ENCODE peak calls at places on chromosomes 4 and X, in five cellular contexts. L, H, P, A and S are unnamed samples.

GRCh38 chr4:31655328-31655727 is 935.2 kb downstream of the PCDH7 start:
- DNase-seq in H (no peak), L (no peak), A (no peak), P (no peak), S (no peak)

GRCh38 chr4:141684785-141685184 is 48.4 kb downstream of the IL15 start:
- DNase-seq in P (no peak), A (no peak), L (no peak), H (no peak), S (no peak)

GRCh38 chr4:94744830-94745229 is 12.9 kb upstream of the BMPR1B start:
- DNase-seq in L (no peak), H (no peak), A (no peak), P (no peak), S (no peak)

GRCh38 chrX:17812763-17813162 is 48.3 kb downstream of the RAI2 start:
- DNase-seq in H (no peak), L (no peak), A (no peak), P (no peak), S (no peak)

GRCh38 chr4:153257151-153257620 is 52.9 kb downstream of the TRIM2 start:
- DNase-seq in A (no peak), L (no peak), H (peak; percentile 69), P (peak; percentile 36), S (no peak)

GRCh38 chrX:85963736-85964135 is 83.6 kb downstream of the CHM start:
- DNase-seq in P (peak; percentile 75), A (no peak), L (no peak), H (no peak), S (no peak)

GRCh38 chrX:104566921-104567501 is 1.0 kb downstream of the IL1RAPL2 start:
- DNase-seq in H (no peak), A (no peak), L (no peak), P (no peak), S (no peak)

GRCh38 chrX:120236676-120237460 is 13.7 kb upstream of the ZBTB33 start:
- DNase-seq in H (no peak), P (no peak), A (no peak), L (no peak), S (no peak)

GRCh38 chr4:7392438-7393374 is 42.0 kb downstream of the PSAPL1 start:
- DNase-seq in L (peak; percentile 27), H (no peak), A (no peak), P (no peak), S (no peak)

GRCh38 chr4:158250321-158250720 is 40.0 kb downstream of the TMEM144 start:
- DNase-seq in P (no peak), L (no peak), H (no peak), A (no peak), S (no peak)

GRCh38 chrX:134932528-134933217 is 58.1 kb upstream of the SMIM10 start:
- DNase-seq in P (no peak), L (no peak), A (no peak), H (no peak), S (no peak)

GRCh38 chr4:111501946-111502345 is 643.3 kb upstream of the FAM241A start:
- DNase-seq in H (no peak), L (no peak), A (no peak), P (no peak), S (no peak)

GRCh38 chr4:106312377-106312776 is 3.6 kb downstream of the TBCK start:
- DNase-seq in P (no peak), A (no peak), L (no peak), H (no peak), S (no peak)

GRCh38 chr4:6893449-6894085 is 16.1 kb upstream of the TBC1D14 start:
- DNase-seq in H (no peak), P (peak; percentile 55), A (no peak), L (no peak), S (no peak)

GRCh38 chrX:11509786-11510185 is 155.9 kb downstream of the ARHGAP6 start:
- DNase-seq in L (no peak), P (no peak), H (no peak), A (no peak), S (no peak)
- H3K27me3 ChIP-seq in L (no peaks in the 10 kb centered on the region), P (no peaks in the 10 kb centered on the region), H (no peaks in the 10 kb centered on the region), A (no peaks in the 10 kb centered on the region), S (no peaks in the 10 kb centered on the region)

GRCh38 chr4:4848540-4848939 is 10.9 kb upstream of the MSX1 start:
- DNase-seq in L (no peak), P (no peak), A (no peak), H (no peak), S (peak; percentile 48)
- H3K27me3 ChIP-seq in L (peaks cover 100% of the 10 kb centered on the region), P (peaks cover 22% of the 10 kb centered on the region), A (peaks cover 18% of the 10 kb centered on the region), H (peaks cover 40% of the 10 kb centered on the region), S (peaks cover 73% of the 10 kb centered on the region)

DNA sequence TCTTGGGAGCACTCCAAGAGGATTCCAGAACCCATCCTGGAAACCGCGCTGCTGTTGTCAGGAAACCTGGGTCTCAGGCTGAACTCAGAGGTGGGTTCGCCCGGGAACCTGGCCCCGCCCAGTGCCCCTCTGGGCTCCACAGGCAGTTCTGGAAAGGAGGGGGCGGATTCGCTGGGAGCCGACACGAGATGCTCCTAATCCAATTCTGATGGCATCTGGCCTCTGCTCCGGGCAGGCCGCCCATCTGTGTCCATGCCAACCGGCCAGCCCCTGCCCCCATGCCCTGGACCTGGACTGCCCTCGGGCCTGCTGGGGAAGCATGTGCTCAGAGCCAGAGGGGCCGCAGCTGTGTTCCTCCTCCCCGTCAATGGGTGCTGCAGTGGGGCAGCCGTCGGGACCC is 21.0 kb downstream of the ATP2B3 start:
- DNase-seq in P (no peak), A (no peak), H (no peak), L (no peak), S (no peak)
- H3K27me3 ChIP-seq in P (no peaks in the 10 kb centered on the region), A (no peaks in the 10 kb centered on the region), H (no peaks in the 10 kb centered on the region), L (peaks cover 4% of the 10 kb centered on the region), S (no peaks in the 10 kb centered on the region)

GRCh38 chrX:51496501-51497291 is at the start of gene NUDT11:
- DNase-seq in A (no peak), H (peak; percentile 65), L (peak; percentile 48), P (no peak), S (peak; percentile 73)
- H3K27me3 ChIP-seq in A (peaks cover 5% of the 10 kb centered on the region), H (no peaks in the 10 kb centered on the region), L (peaks cover 44% of the 10 kb centered on the region), P (no peaks in the 10 kb centered on the region), S (peaks cover 18% of the 10 kb centered on the region)

DNA sequence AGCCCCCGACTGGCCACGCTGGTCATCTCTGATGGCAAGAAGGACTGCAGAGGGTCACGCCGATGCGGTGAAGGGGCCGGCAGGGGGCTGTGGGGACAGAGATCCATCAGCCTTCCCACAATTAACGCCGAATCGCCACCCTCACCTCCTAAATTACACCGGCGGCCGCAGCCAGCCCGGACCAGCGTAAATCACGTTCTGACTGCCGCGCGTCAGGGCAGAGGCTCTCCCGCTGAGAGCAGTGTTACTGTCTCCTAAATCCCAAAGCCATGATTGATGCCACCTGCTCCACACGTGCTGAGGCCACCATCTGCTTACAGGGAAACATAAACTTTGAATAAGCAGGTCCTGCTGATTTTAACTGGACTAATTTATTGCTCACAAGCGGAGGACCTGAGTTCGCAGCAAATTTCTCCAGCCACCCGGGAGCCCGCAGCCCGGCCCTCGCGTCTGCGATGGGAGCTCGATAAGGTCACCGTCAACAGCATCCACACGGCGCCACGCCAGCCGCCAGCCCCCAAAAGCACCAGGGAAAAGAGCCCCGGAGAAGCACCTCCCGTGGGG is 127.3 kb upstream of the NKX1-1 start:
- DNase-seq in A (no peak), H (no peak), L (peak; percentile 7), P (no peak), S (no peak)
- H3K27me3 ChIP-seq in A (no peaks in the 10 kb centered on the region), H (peaks cover 5% of the 10 kb centered on the region), L (peaks cover 72% of the 10 kb centered on the region), P (peaks cover 31% of the 10 kb centered on the region), S (peaks cover 12% of the 10 kb centered on the region)

DNA sequence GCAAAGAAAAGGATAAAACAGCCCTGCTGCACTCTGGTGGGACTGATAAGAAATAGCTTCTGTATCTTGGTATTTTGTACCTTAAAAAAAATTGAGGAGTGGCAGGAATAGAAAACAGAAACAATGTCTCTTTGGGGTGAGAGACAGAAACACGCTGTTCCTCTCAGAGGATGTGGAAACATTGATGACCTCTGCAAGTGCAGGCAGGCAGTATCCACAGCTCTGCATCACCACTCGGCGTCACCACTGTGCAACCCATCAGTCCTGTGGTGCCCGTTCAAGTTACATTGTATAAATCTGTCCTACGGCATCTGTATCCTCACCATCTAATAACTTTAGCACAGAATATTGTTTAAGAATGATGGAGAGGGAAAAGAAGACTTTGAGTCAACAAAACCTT is 152.4 kb upstream of the SPRY1 start:
- DNase-seq in L (peak; percentile 61), A (no peak), H (no peak), P (no peak), S (peak; percentile 71)
- H3K27me3 ChIP-seq in L (no peaks in the 10 kb centered on the region), A (no peaks in the 10 kb centered on the region), H (no peaks in the 10 kb centered on the region), P (no peaks in the 10 kb centered on the region), S (no peaks in the 10 kb centered on the region)